ENCODE peak calls at places on chromosomes 2 and 18, in seven cellular contexts. One of them, this sample, is unnamed. For H3K27me3, the result is how much of the 10 kb centered on the place peaks cover.

GRCh38 chr2:12303181-12304030 is 413.3 kb upstream of the TRIB2 start:
- DNase-seq in neuronal stem cell: no peak
- DNase-seq in upper lobe of right lung: no peak
- DNase-seq in aorta: no peak
- DNase-seq in Peyer's patch: no peak
- DNase-seq in HepG2: no peak
- DNase-seq in DND-41: peak
- DNase-seq in this sample: no peak

GRCh38 chr18:13139885-13140450 is 78.6 kb upstream of the LDLRAD4 start:
- DNase-seq in neuronal stem cell: no peak
- DNase-seq in upper lobe of right lung: no peak
- DNase-seq in aorta: no peak
- DNase-seq in Peyer's patch: no peak
- DNase-seq in HepG2: peak
- DNase-seq in DND-41: no peak
- DNase-seq in this sample: no peak

GRCh38 chr18:62877448-62878221 is 162.3 kb downstream of the PHLPP1 start:
- DNase-seq in neuronal stem cell: peak
- DNase-seq in upper lobe of right lung: no peak
- DNase-seq in aorta: no peak
- DNase-seq in Peyer's patch: no peak
- DNase-seq in HepG2: peak
- DNase-seq in DND-41: no peak
- DNase-seq in this sample: peak

GRCh38 chr2:187502467-187502866 is 51.8 kb downstream of the TFPI start:
- DNase-seq in neuronal stem cell: no peak
- DNase-seq in upper lobe of right lung: no peak
- DNase-seq in aorta: no peak
- DNase-seq in Peyer's patch: no peak
- DNase-seq in HepG2: no peak
- DNase-seq in DND-41: no peak
- DNase-seq in this sample: no peak

GRCh38 chr2:28487258-28487657 is 8.6 kb upstream of the PLB1 start:
- DNase-seq in neuronal stem cell: no peak
- DNase-seq in upper lobe of right lung: no peak
- DNase-seq in aorta: no peak
- DNase-seq in Peyer's patch: peak
- DNase-seq in HepG2: no peak
- DNase-seq in DND-41: no peak
- DNase-seq in this sample: no peak

GRCh38 chr18:22422909-22423548 is 5.3 kb upstream of the CTAGE1 start:
- DNase-seq in neuronal stem cell: no peak
- DNase-seq in upper lobe of right lung: peak
- DNase-seq in aorta: peak
- DNase-seq in Peyer's patch: no peak
- DNase-seq in HepG2: no peak
- DNase-seq in DND-41: no peak
- DNase-seq in this sample: no peak

GRCh38 chr18:49845629-49846252 is 32.4 kb upstream of the ACAA2 start:
- DNase-seq in neuronal stem cell: no peak
- DNase-seq in upper lobe of right lung: no peak
- DNase-seq in aorta: no peak
- DNase-seq in Peyer's patch: no peak
- DNase-seq in HepG2: no peak
- DNase-seq in DND-41: no peak
- DNase-seq in this sample: peak

GRCh38 chr2:74379851-74380789 is at the start of gene DCTN1:
- DNase-seq in neuronal stem cell: peak
- DNase-seq in upper lobe of right lung: no peak
- DNase-seq in aorta: peak
- DNase-seq in Peyer's patch: no peak
- DNase-seq in HepG2: peak
- DNase-seq in DND-41: peak
- DNase-seq in this sample: peak

GRCh38 chr2:225113356-225114015 is 71.2 kb upstream of the DOCK10 start:
- DNase-seq in neuronal stem cell: no peak
- DNase-seq in upper lobe of right lung: no peak
- DNase-seq in aorta: no peak
- DNase-seq in Peyer's patch: no peak
- DNase-seq in HepG2: no peak
- DNase-seq in DND-41: no peak
- DNase-seq in this sample: no peak

GRCh38 chr2:63399171-63399570 is 189.1 kb downstream of the WDPCP start:
- DNase-seq in neuronal stem cell: no peak
- DNase-seq in upper lobe of right lung: no peak
- DNase-seq in aorta: no peak
- DNase-seq in Peyer's patch: no peak
- DNase-seq in HepG2: no peak
- DNase-seq in DND-41: no peak
- DNase-seq in this sample: no peak

GRCh38 chr2:219442206-219443015 is 7.8 kb downstream of the SPEG start:
- DNase-seq in neuronal stem cell: no peak
- DNase-seq in upper lobe of right lung: no peak
- DNase-seq in aorta: peak
- DNase-seq in Peyer's patch: no peak
- DNase-seq in HepG2: no peak
- DNase-seq in DND-41: no peak
- DNase-seq in this sample: peak

GRCh38 chr18:49678440-49678839 is 116.6 kb downstream of the LIPG start:
- DNase-seq in neuronal stem cell: no peak
- DNase-seq in upper lobe of right lung: no peak
- DNase-seq in aorta: no peak
- DNase-seq in Peyer's patch: no peak
- DNase-seq in HepG2: no peak
- DNase-seq in DND-41: no peak
- DNase-seq in this sample: no peak

GRCh38 chr2:1990724-1991123 is 246.4 kb upstream of the PXDN start:
- DNase-seq in neuronal stem cell: no peak
- DNase-seq in upper lobe of right lung: no peak
- DNase-seq in aorta: no peak
- DNase-seq in Peyer's patch: no peak
- DNase-seq in HepG2: no peak
- DNase-seq in DND-41: no peak
- DNase-seq in this sample: no peak

GRCh38 chr2:38284971-38285370 is 92.1 kb downstream of the ATL2 start:
- DNase-seq in neuronal stem cell: no peak
- DNase-seq in upper lobe of right lung: no peak
- DNase-seq in aorta: no peak
- DNase-seq in Peyer's patch: no peak
- DNase-seq in HepG2: no peak
- DNase-seq in DND-41: no peak
- DNase-seq in this sample: no peak

GRCh38 chr2:219983836-219984235 is 356.4 kb downstream of the SLC4A3 start:
- DNase-seq in neuronal stem cell: no peak
- DNase-seq in upper lobe of right lung: no peak
- DNase-seq in aorta: no peak
- DNase-seq in Peyer's patch: no peak
- DNase-seq in HepG2: no peak
- DNase-seq in DND-41: no peak
- DNase-seq in this sample: no peak

GRCh38 chr2:189164732-189165131 is 14.8 kb downstream of the COL5A2 start:
- DNase-seq in neuronal stem cell: no peak
- DNase-seq in upper lobe of right lung: no peak
- DNase-seq in aorta: no peak
- DNase-seq in Peyer's patch: no peak
- DNase-seq in HepG2: no peak
- DNase-seq in DND-41: no peak
- DNase-seq in this sample: no peak

GRCh38 chr2:161570424-161571050 is 53.7 kb upstream of the SLC4A10 start:
- DNase-seq in neuronal stem cell: no peak
- DNase-seq in upper lobe of right lung: no peak
- DNase-seq in aorta: no peak
- DNase-seq in Peyer's patch: no peak
- DNase-seq in HepG2: peak
- DNase-seq in DND-41: no peak
- DNase-seq in this sample: peak

DNA sequence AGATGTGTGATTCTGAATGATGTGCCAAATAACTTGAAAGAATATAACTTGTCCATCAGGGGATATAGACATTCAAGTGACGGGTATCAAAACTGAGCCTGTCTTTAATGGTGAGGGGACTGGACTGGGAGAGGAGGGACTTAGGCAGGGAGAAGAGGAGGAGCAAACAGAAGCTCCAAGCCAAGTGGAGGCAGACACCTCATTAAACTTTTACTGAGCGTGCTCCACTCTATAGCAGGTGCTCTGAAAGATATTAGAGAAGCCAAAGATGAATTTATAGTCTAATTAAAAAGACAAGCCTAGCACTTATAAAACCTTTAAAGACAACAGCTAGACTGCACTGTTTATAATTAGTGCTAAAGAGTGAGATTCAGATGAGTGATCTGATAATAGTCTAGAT is 47.7 kb upstream of the SMAD2 start:
- DNase-seq in neuronal stem cell: no peak
- DNase-seq in upper lobe of right lung: no peak
- DNase-seq in aorta: no peak
- DNase-seq in Peyer's patch: no peak
- DNase-seq in HepG2: no peak
- DNase-seq in DND-41: no peak
- DNase-seq in this sample: no peak
- H3K27me3 ChIP-seq in neuronal stem cell: under half
- H3K27me3 ChIP-seq in upper lobe of right lung: under half
- H3K27me3 ChIP-seq in aorta: under half
- H3K27me3 ChIP-seq in Peyer's patch: under half
- H3K27me3 ChIP-seq in HepG2: under half
- H3K27me3 ChIP-seq in DND-41: under half
- H3K27me3 ChIP-seq in this sample: under half

GRCh38 chr2:179559108-179559806 is 294.6 kb upstream of the SESTD1 start:
- DNase-seq in neuronal stem cell: no peak
- DNase-seq in upper lobe of right lung: no peak
- DNase-seq in aorta: no peak
- DNase-seq in Peyer's patch: no peak
- DNase-seq in HepG2: no peak
- DNase-seq in DND-41: no peak
- DNase-seq in this sample: no peak

GRCh38 chr2:179556425-179556824 is 291.8 kb upstream of the SESTD1 start:
- DNase-seq in neuronal stem cell: no peak
- DNase-seq in upper lobe of right lung: no peak
- DNase-seq in aorta: no peak
- DNase-seq in Peyer's patch: no peak
- DNase-seq in HepG2: no peak
- DNase-seq in DND-41: no peak
- DNase-seq in this sample: no peak

GRCh38 chr2:179560257-179560735 is 295.7 kb upstream of the SESTD1 start:
- DNase-seq in neuronal stem cell: no peak
- DNase-seq in upper lobe of right lung: no peak
- DNase-seq in aorta: no peak
- DNase-seq in Peyer's patch: no peak
- DNase-seq in HepG2: peak
- DNase-seq in DND-41: no peak
- DNase-seq in this sample: no peak

GRCh38 chr2:179555681-179556283 is 291.1 kb upstream of the SESTD1 start:
- DNase-seq in neuronal stem cell: no peak
- DNase-seq in upper lobe of right lung: no peak
- DNase-seq in aorta: no peak
- DNase-seq in Peyer's patch: no peak
- DNase-seq in HepG2: no peak
- DNase-seq in DND-41: no peak
- DNase-seq in this sample: no peak

DNA sequence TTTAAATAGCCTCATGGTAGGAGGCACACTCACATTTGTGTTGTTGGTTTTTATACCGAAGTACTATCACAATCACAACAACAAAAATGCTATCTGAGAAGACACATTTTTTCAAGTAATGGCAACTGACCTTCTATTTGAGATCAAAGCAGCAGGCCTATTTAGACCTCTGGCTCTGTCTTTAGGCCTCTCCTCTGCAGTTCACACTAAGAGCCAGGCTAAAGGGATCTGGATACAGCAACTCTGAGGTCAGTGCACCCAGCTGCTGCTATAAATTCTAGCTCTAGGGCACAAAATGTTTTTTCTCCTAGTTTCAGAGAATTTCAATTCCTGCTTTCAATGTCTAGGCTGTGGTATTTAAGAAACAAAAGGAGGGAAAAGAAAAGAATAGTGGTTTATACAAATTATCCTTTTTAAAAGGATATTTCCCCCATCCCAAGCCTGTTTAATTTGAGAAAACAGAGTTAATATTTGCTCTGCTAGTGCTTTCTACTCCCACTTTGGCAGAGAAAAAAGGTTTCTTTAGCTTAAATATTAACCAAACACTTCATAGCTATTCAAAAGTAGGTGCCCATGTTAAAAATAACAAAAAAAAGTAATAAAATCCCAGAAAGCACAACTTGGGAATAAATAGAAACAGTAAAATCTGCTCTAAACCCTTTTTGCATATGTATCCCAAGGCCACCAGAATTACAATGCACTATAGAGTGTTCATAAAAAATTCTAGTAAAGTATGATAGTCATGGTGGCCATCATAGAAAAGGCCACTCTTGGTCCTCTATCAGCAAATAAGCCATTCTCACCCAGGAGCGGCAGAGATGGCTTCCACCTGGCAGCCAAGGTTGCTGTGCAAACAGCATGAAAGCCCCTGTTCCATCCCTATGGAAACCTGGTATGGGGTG is 293.6 kb upstream of the SESTD1 start:
- DNase-seq in neuronal stem cell: no peak
- DNase-seq in upper lobe of right lung: no peak
- DNase-seq in aorta: no peak
- DNase-seq in Peyer's patch: no peak
- DNase-seq in HepG2: peak
- DNase-seq in DND-41: no peak
- DNase-seq in this sample: no peak
- H3K4me3 ChIP-seq in neuronal stem cell: no peak
- H3K4me3 ChIP-seq in upper lobe of right lung: peak
- H3K4me3 ChIP-seq in aorta: no peak
- H3K4me3 ChIP-seq in Peyer's patch: no peak
- H3K4me3 ChIP-seq in HepG2: peak
- H3K4me3 ChIP-seq in DND-41: no peak
- H3K4me3 ChIP-seq in this sample: no peak

GRCh38 chr2:218130822-218131221 is 5.0 kb downstream of the CXCR2 start:
- DNase-seq in neuronal stem cell: no peak
- DNase-seq in upper lobe of right lung: no peak
- DNase-seq in aorta: no peak
- DNase-seq in Peyer's patch: no peak
- DNase-seq in HepG2: no peak
- DNase-seq in DND-41: no peak
- DNase-seq in this sample: peak
- H3K27me3 ChIP-seq in neuronal stem cell: under half
- H3K27me3 ChIP-seq in upper lobe of right lung: under half
- H3K27me3 ChIP-seq in aorta: under half
- H3K27me3 ChIP-seq in Peyer's patch: under half
- H3K27me3 ChIP-seq in HepG2: under half
- H3K27me3 ChIP-seq in DND-41: under half
- H3K27me3 ChIP-seq in this sample: under half

DNA sequence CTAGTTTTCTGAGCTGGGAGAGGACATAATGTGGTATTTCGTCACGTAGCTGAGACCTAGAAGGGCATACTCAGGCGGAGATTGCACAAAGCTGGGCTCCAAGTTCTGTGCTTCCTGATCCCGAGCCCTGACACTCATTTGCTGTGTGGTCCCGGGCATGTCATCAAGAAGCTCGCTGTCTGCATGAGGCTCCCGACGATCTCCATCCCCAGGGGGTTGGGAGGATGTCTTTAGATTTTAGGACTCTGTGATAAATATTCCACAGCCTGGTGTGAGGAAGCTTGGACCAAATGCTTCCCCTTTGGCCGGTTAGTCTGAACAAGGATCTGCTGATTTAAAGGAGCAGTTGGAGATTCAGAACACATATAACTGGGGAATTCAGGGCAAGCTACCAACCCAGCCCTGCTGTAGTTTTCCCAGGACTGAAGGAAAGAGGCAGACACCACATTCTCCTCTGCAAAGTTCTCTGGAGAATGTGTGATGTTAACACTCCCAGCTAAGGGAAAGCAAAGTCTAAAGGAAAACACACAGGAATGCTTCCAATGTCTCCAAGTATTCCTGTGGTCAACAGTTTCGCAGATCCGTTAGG is 2.3 kb downstream of the KCNE4 start:
- DNase-seq in neuronal stem cell: no peak
- DNase-seq in upper lobe of right lung: no peak
- DNase-seq in aorta: peak
- DNase-seq in Peyer's patch: no peak
- DNase-seq in HepG2: no peak
- DNase-seq in DND-41: no peak
- DNase-seq in this sample: no peak
- H3K4me3 ChIP-seq in neuronal stem cell: no peak
- H3K4me3 ChIP-seq in upper lobe of right lung: no peak
- H3K4me3 ChIP-seq in aorta: peak
- H3K4me3 ChIP-seq in Peyer's patch: peak
- H3K4me3 ChIP-seq in HepG2: no peak
- H3K4me3 ChIP-seq in DND-41: no peak
- H3K4me3 ChIP-seq in this sample: no peak